ENCODE peak calls at places on chromosomes 7 and 10, in ten cellular contexts. One of them, this sample, is unnamed.

GRCh38 chr10:90822508-90822907 is 35.3 kb downstream of the HTR7 start:
- DNase-seq in cardiac muscle cell: no peak
- DNase-seq in endothelial cell: no peak
- DNase-seq in A549: no peak
- DNase-seq in PC-3: no peak
- DNase-seq in upper lobe of right lung: no peak
- DNase-seq in cardiac fibroblast: no peak
- DNase-seq in AG10803: no peak
- DNase-seq in GM13977: no peak
- DNase-seq in WTC11: no peak
- DNase-seq in this sample: no peak

GRCh38 chr7:28168393-28169158 is 12.0 kb downstream of the JAZF1 start:
- DNase-seq in cardiac muscle cell: no peak
- DNase-seq in endothelial cell: no peak
- DNase-seq in A549: no peak
- DNase-seq in PC-3: no peak
- DNase-seq in upper lobe of right lung: no peak
- DNase-seq in cardiac fibroblast: no peak
- DNase-seq in AG10803: no peak
- DNase-seq in GM13977: no peak
- DNase-seq in WTC11: no peak
- DNase-seq in this sample: no peak

GRCh38 chr10:53579773-53580172 is 807.2 kb upstream of the MBL2 start:
- DNase-seq in cardiac muscle cell: no peak
- DNase-seq in endothelial cell: no peak
- DNase-seq in A549: no peak
- DNase-seq in PC-3: no peak
- DNase-seq in upper lobe of right lung: no peak
- DNase-seq in cardiac fibroblast: no peak
- DNase-seq in AG10803: no peak
- DNase-seq in GM13977: no peak
- DNase-seq in WTC11: no peak
- DNase-seq in this sample: no peak

GRCh38 chr10:11043446-11044127 is 25.9 kb downstream of the CELF2 start:
- DNase-seq in cardiac muscle cell: no peak
- DNase-seq in endothelial cell: no peak
- DNase-seq in A549: no peak
- DNase-seq in PC-3: no peak
- DNase-seq in upper lobe of right lung: no peak
- DNase-seq in cardiac fibroblast: no peak
- DNase-seq in AG10803: no peak
- DNase-seq in GM13977: no peak
- DNase-seq in WTC11: no peak
- DNase-seq in this sample: no peak

GRCh38 chr10:106540606-106541005 is 623.9 kb downstream of the SORCS1 start:
- DNase-seq in cardiac muscle cell: peak
- DNase-seq in endothelial cell: no peak
- DNase-seq in A549: peak
- DNase-seq in PC-3: peak
- DNase-seq in upper lobe of right lung: no peak
- DNase-seq in cardiac fibroblast: peak
- DNase-seq in AG10803: peak
- DNase-seq in GM13977: no peak
- DNase-seq in WTC11: no peak
- DNase-seq in this sample: no peak

GRCh38 chr10:43075612-43076003 is 1.3 kb upstream of the RET start:
- DNase-seq in cardiac muscle cell: no peak
- DNase-seq in endothelial cell: no peak
- DNase-seq in A549: peak
- DNase-seq in PC-3: peak
- DNase-seq in upper lobe of right lung: no peak
- DNase-seq in cardiac fibroblast: peak
- DNase-seq in AG10803: no peak
- DNase-seq in GM13977: peak
- DNase-seq in WTC11: peak
- DNase-seq in this sample: no peak

GRCh38 chr10:100816671-100817070 is 71.3 kb downstream of the PAX2 start:
- DNase-seq in cardiac muscle cell: no peak
- DNase-seq in endothelial cell: peak
- DNase-seq in A549: no peak
- DNase-seq in PC-3: no peak
- DNase-seq in upper lobe of right lung: no peak
- DNase-seq in cardiac fibroblast: no peak
- DNase-seq in AG10803: no peak
- DNase-seq in GM13977: no peak
- DNase-seq in WTC11: no peak
- DNase-seq in this sample: no peak

GRCh38 chr7:32335107-32335506 is 155.1 kb downstream of the LSM5 start:
- DNase-seq in cardiac muscle cell: peak
- DNase-seq in endothelial cell: no peak
- DNase-seq in A549: peak
- DNase-seq in PC-3: peak
- DNase-seq in upper lobe of right lung: no peak
- DNase-seq in cardiac fibroblast: peak
- DNase-seq in AG10803: no peak
- DNase-seq in GM13977: no peak
- DNase-seq in WTC11: no peak
- DNase-seq in this sample: no peak

GRCh38 chr7:107660381-107661080 is at the start of gene SLC26A4:
- DNase-seq in cardiac muscle cell: peak
- DNase-seq in endothelial cell: peak
- DNase-seq in A549: no peak
- DNase-seq in PC-3: no peak
- DNase-seq in upper lobe of right lung: no peak
- DNase-seq in cardiac fibroblast: no peak
- DNase-seq in AG10803: no peak
- DNase-seq in GM13977: peak
- DNase-seq in WTC11: peak
- DNase-seq in this sample: peak

GRCh38 chr10:24882047-24882698 is 70.2 kb downstream of the PRTFDC1 start:
- DNase-seq in cardiac muscle cell: peak
- DNase-seq in endothelial cell: no peak
- DNase-seq in A549: no peak
- DNase-seq in PC-3: no peak
- DNase-seq in upper lobe of right lung: no peak
- DNase-seq in cardiac fibroblast: peak
- DNase-seq in AG10803: peak
- DNase-seq in GM13977: no peak
- DNase-seq in WTC11: no peak
- DNase-seq in this sample: no peak

GRCh38 chr7:47373871-47374451 is 207.9 kb downstream of the TNS3 start:
- DNase-seq in cardiac muscle cell: no peak
- DNase-seq in endothelial cell: no peak
- DNase-seq in A549: no peak
- DNase-seq in PC-3: no peak
- DNase-seq in upper lobe of right lung: peak
- DNase-seq in cardiac fibroblast: no peak
- DNase-seq in AG10803: no peak
- DNase-seq in GM13977: no peak
- DNase-seq in WTC11: no peak
- DNase-seq in this sample: no peak

GRCh38 chr7:47374538-47374937 is 207.4 kb downstream of the TNS3 start:
- DNase-seq in cardiac muscle cell: no peak
- DNase-seq in endothelial cell: no peak
- DNase-seq in A549: no peak
- DNase-seq in PC-3: no peak
- DNase-seq in upper lobe of right lung: peak
- DNase-seq in cardiac fibroblast: no peak
- DNase-seq in AG10803: no peak
- DNase-seq in GM13977: no peak
- DNase-seq in WTC11: no peak
- DNase-seq in this sample: no peak

GRCh38 chr7:47375121-47375551 is 206.8 kb downstream of the TNS3 start:
- DNase-seq in cardiac muscle cell: peak
- DNase-seq in endothelial cell: no peak
- DNase-seq in A549: no peak
- DNase-seq in PC-3: no peak
- DNase-seq in upper lobe of right lung: peak
- DNase-seq in cardiac fibroblast: peak
- DNase-seq in AG10803: peak
- DNase-seq in GM13977: no peak
- DNase-seq in WTC11: no peak
- DNase-seq in this sample: no peak

GRCh38 chr7:47376991-47377590 is 204.8 kb downstream of the TNS3 start:
- DNase-seq in cardiac muscle cell: no peak
- DNase-seq in endothelial cell: no peak
- DNase-seq in A549: no peak
- DNase-seq in PC-3: no peak
- DNase-seq in upper lobe of right lung: peak
- DNase-seq in cardiac fibroblast: no peak
- DNase-seq in AG10803: no peak
- DNase-seq in GM13977: no peak
- DNase-seq in WTC11: no peak
- DNase-seq in this sample: no peak

DNA sequence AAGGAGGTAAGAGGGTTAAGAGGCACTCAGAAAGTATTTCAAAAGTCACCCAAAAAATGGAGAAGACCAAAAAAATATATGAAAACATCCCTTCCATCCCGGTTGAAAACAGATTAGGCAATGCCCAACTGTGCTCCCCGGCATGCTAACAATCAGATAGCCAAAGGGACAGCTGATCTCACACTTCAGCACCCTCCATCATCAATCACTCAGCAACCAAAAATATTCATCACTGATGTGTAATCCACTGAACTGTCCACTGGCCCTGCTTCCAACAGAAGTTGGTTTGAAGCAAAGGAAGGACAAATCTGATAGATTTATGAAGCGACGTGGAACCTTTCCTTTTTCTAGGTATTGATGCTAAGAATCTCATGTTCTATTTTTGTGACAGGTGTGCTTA is 206.3 kb downstream of the TNS3 start:
- DNase-seq in cardiac muscle cell: peak
- DNase-seq in endothelial cell: no peak
- DNase-seq in A549: no peak
- DNase-seq in PC-3: no peak
- DNase-seq in upper lobe of right lung: no peak
- DNase-seq in cardiac fibroblast: peak
- DNase-seq in AG10803: no peak
- DNase-seq in GM13977: no peak
- DNase-seq in WTC11: no peak
- DNase-seq in this sample: no peak
- TF ChIP-seq CTCF in cardiac muscle cell: no peak
- TF ChIP-seq CTCF in endothelial cell: no peak
- TF ChIP-seq CTCF in A549: no peak
- TF ChIP-seq CTCF in PC-3: no peak
- TF ChIP-seq CTCF in upper lobe of right lung: no peak
- TF ChIP-seq CTCF in cardiac fibroblast: no peak
- TF ChIP-seq CTCF in AG10803: no peak
- TF ChIP-seq CTCF in GM13977: no peak
- TF ChIP-seq CTCF in WTC11: no peak
- TF ChIP-seq CTCF in this sample: no peak

GRCh38 chr7:92678291-92678920 is 88.2 kb upstream of the FAM133B start:
- DNase-seq in cardiac muscle cell: no peak
- DNase-seq in endothelial cell: no peak
- DNase-seq in A549: no peak
- DNase-seq in PC-3: no peak
- DNase-seq in upper lobe of right lung: no peak
- DNase-seq in cardiac fibroblast: no peak
- DNase-seq in AG10803: no peak
- DNase-seq in GM13977: no peak
- DNase-seq in WTC11: no peak
- DNase-seq in this sample: no peak
- TF ChIP-seq CTCF in cardiac muscle cell: no peak
- TF ChIP-seq CTCF in endothelial cell: no peak
- TF ChIP-seq CTCF in A549: no peak
- TF ChIP-seq CTCF in PC-3: no peak
- TF ChIP-seq CTCF in upper lobe of right lung: no peak
- TF ChIP-seq CTCF in cardiac fibroblast: no peak
- TF ChIP-seq CTCF in AG10803: no peak
- TF ChIP-seq CTCF in GM13977: no peak
- TF ChIP-seq CTCF in WTC11: no peak
- TF ChIP-seq CTCF in this sample: no peak

GRCh38 chr10:13272164-13272571 is 27.7 kb downstream of the PHYH start:
- DNase-seq in cardiac muscle cell: peak
- DNase-seq in endothelial cell: no peak
- DNase-seq in A549: no peak
- DNase-seq in PC-3: no peak
- DNase-seq in upper lobe of right lung: no peak
- DNase-seq in cardiac fibroblast: peak
- DNase-seq in AG10803: peak
- DNase-seq in GM13977: no peak
- DNase-seq in WTC11: peak
- DNase-seq in this sample: no peak

GRCh38 chr10:13270877-13271551 is 28.9 kb downstream of the PHYH start:
- DNase-seq in cardiac muscle cell: peak
- DNase-seq in endothelial cell: no peak
- DNase-seq in A549: peak
- DNase-seq in PC-3: peak
- DNase-seq in upper lobe of right lung: no peak
- DNase-seq in cardiac fibroblast: peak
- DNase-seq in AG10803: peak
- DNase-seq in GM13977: no peak
- DNase-seq in WTC11: no peak
- DNase-seq in this sample: no peak

GRCh38 chr10:13268841-13269240 is 31.0 kb downstream of the PHYH start:
- DNase-seq in cardiac muscle cell: peak
- DNase-seq in endothelial cell: no peak
- DNase-seq in A549: no peak
- DNase-seq in PC-3: no peak
- DNase-seq in upper lobe of right lung: no peak
- DNase-seq in cardiac fibroblast: no peak
- DNase-seq in AG10803: no peak
- DNase-seq in GM13977: no peak
- DNase-seq in WTC11: no peak
- DNase-seq in this sample: no peak

GRCh38 chr10:13268310-13268709 is 31.6 kb downstream of the PHYH start:
- DNase-seq in cardiac muscle cell: no peak
- DNase-seq in endothelial cell: no peak
- DNase-seq in A549: no peak
- DNase-seq in PC-3: no peak
- DNase-seq in upper lobe of right lung: no peak
- DNase-seq in cardiac fibroblast: no peak
- DNase-seq in AG10803: no peak
- DNase-seq in GM13977: no peak
- DNase-seq in WTC11: no peak
- DNase-seq in this sample: no peak

GRCh38 chr10:13271552-13272163 is 28.2 kb downstream of the PHYH start:
- DNase-seq in cardiac muscle cell: peak
- DNase-seq in endothelial cell: peak
- DNase-seq in A549: peak
- DNase-seq in PC-3: peak
- DNase-seq in upper lobe of right lung: peak
- DNase-seq in cardiac fibroblast: peak
- DNase-seq in AG10803: no peak
- DNase-seq in GM13977: peak
- DNase-seq in WTC11: peak
- DNase-seq in this sample: peak
- TF ChIP-seq CTCF in cardiac muscle cell: peak
- TF ChIP-seq CTCF in endothelial cell: peak
- TF ChIP-seq CTCF in A549: peak
- TF ChIP-seq CTCF in PC-3: peak
- TF ChIP-seq CTCF in upper lobe of right lung: peak
- TF ChIP-seq CTCF in cardiac fibroblast: peak
- TF ChIP-seq CTCF in AG10803: peak
- TF ChIP-seq CTCF in GM13977: peak
- TF ChIP-seq CTCF in WTC11: peak
- TF ChIP-seq CTCF in this sample: peak

GRCh38 chr7:20331231-20331880 is 656 bp downstream of the ITGB8 start:
- DNase-seq in cardiac muscle cell: peak
- DNase-seq in endothelial cell: peak
- DNase-seq in A549: peak
- DNase-seq in PC-3: peak
- DNase-seq in upper lobe of right lung: peak
- DNase-seq in cardiac fibroblast: peak
- DNase-seq in AG10803: peak
- DNase-seq in GM13977: peak
- DNase-seq in WTC11: peak
- DNase-seq in this sample: peak
- TF ChIP-seq CTCF in cardiac muscle cell: no peak
- TF ChIP-seq CTCF in endothelial cell: no peak
- TF ChIP-seq CTCF in A549: no peak
- TF ChIP-seq CTCF in PC-3: no peak
- TF ChIP-seq CTCF in upper lobe of right lung: no peak
- TF ChIP-seq CTCF in cardiac fibroblast: no peak
- TF ChIP-seq CTCF in AG10803: no peak
- TF ChIP-seq CTCF in GM13977: no peak
- TF ChIP-seq CTCF in WTC11: no peak
- TF ChIP-seq CTCF in this sample: no peak